ENCODE peak calls at places on chromosomes 16 and 17, in nine cellular contexts. A is neural progenitor cell; J is cardiac muscle cell; H is upper lobe of right lung; Q is MM.1S; K is CD8-positive, alpha-beta T cell; B is tibial artery; R is lower lobe of right lung; L is endodermal cell. D is an unnamed sample.

GRCh38 chr17:68963958-68964357 is 8.8 kb upstream of the ABCA8 start:
- DNase-seq in A (no peak), J (no peak), H (no peak), R (no peak), L (no peak), Q (no peak), K (no peak), B (no peak), D (no peak)

GRCh38 chr16:77732241-77732946 is 10.1 kb downstream of the NUDT7 start:
- DNase-seq in J (no peak), K (no peak), Q (no peak), B (no peak), R (no peak), L (no peak), H (no peak), A (no peak), D (no peak)

GRCh38 chr16:9236319-9236718 is 144.9 kb downstream of the HAPSTR1 start:
- DNase-seq in Q (no peak), A (no peak), K (no peak), J (no peak), H (no peak), L (no peak), B (no peak), R (no peak), D (no peak)

GRCh38 chr16:67170948-67171649 is 761 bp downstream of the NOL3 start:
- DNase-seq in J (no peak), H (no peak), Q (no peak), B (no peak), L (peak; percentile 65), R (no peak), K (no peak), A (no peak), D (no peak)

GRCh38 chr16:86718118-86718517 is 139.8 kb downstream of the FOXL1 start:
- DNase-seq in R (no peak), B (no peak), H (no peak), L (no peak), Q (no peak), J (no peak), A (no peak), K (no peak), D (no peak)

GRCh38 chr16:24036614-24037013 is 200.8 kb downstream of the PRKCB start:
- DNase-seq in B (no peak), L (peak; percentile 79), R (no peak), J (peak; percentile 65), Q (peak; percentile 40), A (peak; percentile 61), H (no peak), K (peak; percentile 35), D (no peak)

GRCh38 chr17:7836596-7837374 is 2.8 kb downstream of the KDM6B start:
- DNase-seq in R (peak; percentile 91), H (peak; percentile 94), K (peak; percentile 66), A (peak; percentile 98), Q (peak; percentile 58), J (peak; percentile 96), L (peak; percentile 100), B (peak; percentile 91), D (peak; percentile 90)

GRCh38 chr16:4089251-4089810 is 26.9 kb downstream of the ADCY9 start:
- DNase-seq in H (no peak), B (no peak), J (no peak), R (no peak), L (no peak), Q (no peak), K (no peak), A (no peak), D (no peak)

GRCh38 chr16:69820926-69821541 is 58.9 kb downstream of the WWP2 start:
- DNase-seq in Q (no peak), B (peak; percentile 68), R (no peak), K (no peak), L (no peak), A (no peak), H (no peak), J (no peak), D (no peak)

GRCh38 chr16:50597563-50598255 is 49.5 kb downstream of the NKD1 start:
- DNase-seq in J (no peak), B (no peak), R (peak; percentile 23), K (no peak), Q (no peak), H (no peak), A (no peak), L (no peak), D (no peak)

GRCh38 chr17:384622-385194 is 32.1 kb upstream of the RPH3AL start:
- DNase-seq in L (no peak), A (peak; percentile 42), J (no peak), K (no peak), R (no peak), B (no peak), H (no peak), Q (no peak), D (no peak)

GRCh38 chr17:16943541-16944333 is 28.2 kb downstream of the TNFRSF13B start:
- DNase-seq in K (no peak), L (peak; percentile 52), J (no peak), A (no peak), B (no peak), Q (no peak), H (no peak), R (no peak), D (no peak)

GRCh38 chr17:72534265-72534664 is 413.4 kb downstream of the SOX9 start:
- DNase-seq in H (no peak), L (no peak), A (no peak), Q (no peak), K (no peak), J (no peak), B (no peak), R (no peak), D (no peak)

GRCh38 chr17:32461853-32462617 is 17.7 kb downstream of the PSMD11 start:
- DNase-seq in J (peak; percentile 69), A (peak; percentile 73), L (peak; percentile 90), H (no peak), B (no peak), Q (peak; percentile 67), R (no peak), K (peak; percentile 75), D (no peak)

GRCh38 chr17:77887464-77888241 is 70.8 kb upstream of the TNRC6C start:
- DNase-seq in R (peak; percentile 91), J (peak; percentile 65), L (no peak), H (peak; percentile 91), K (peak; percentile 86), B (peak; percentile 95), Q (no peak), A (peak; percentile 47), D (peak; percentile 88)

GRCh38 chr17:7549401-7550055 is 670 bp downstream of the TNFSF12 start:
- DNase-seq in L (no peak), A (no peak), B (no peak), R (peak; percentile 75), K (peak; percentile 40), H (peak; percentile 80), J (no peak), Q (no peak), D (peak; percentile 26)

GRCh38 chr17:15258113-15258512 is 7.0 kb downstream of the PMP22 start:
- DNase-seq in B (no peak), R (no peak), L (no peak), H (no peak), J (no peak), Q (no peak), A (no peak), K (no peak), D (no peak)
- H3K4me1 ChIP-seq in B (no peaks in the 10 kb centered on the region), R (peaks cover 61% of the 10 kb centered on the region), L (no peaks in the 10 kb centered on the region), H (peaks cover 57% of the 10 kb centered on the region), J (peaks cover 12% of the 10 kb centered on the region), Q (no peaks in the 10 kb centered on the region), A (peaks cover 8% of the 10 kb centered on the region), K (peaks cover 11% of the 10 kb centered on the region), D (peaks cover 95% of the 10 kb centered on the region)

GRCh38 chr16:1761751-1762150 is 9.6 kb downstream of the NME3 start:
- DNase-seq in A (no peak), Q (no peak), K (no peak), J (no peak), L (no peak), H (no peak), R (no peak), B (no peak), D (no peak)
- H3K36me3 ChIP-seq in A (no peaks in the 10 kb centered on the region), Q (no peaks in the 10 kb centered on the region), K (peaks cover 25% of the 10 kb centered on the region), J (peaks cover 28% of the 10 kb centered on the region), L (peaks cover 15% of the 10 kb centered on the region), H (peaks cover 69% of the 10 kb centered on the region), R (peaks cover 89% of the 10 kb centered on the region), B (peaks cover 93% of the 10 kb centered on the region), D (peaks cover 89% of the 10 kb centered on the region)

DNA sequence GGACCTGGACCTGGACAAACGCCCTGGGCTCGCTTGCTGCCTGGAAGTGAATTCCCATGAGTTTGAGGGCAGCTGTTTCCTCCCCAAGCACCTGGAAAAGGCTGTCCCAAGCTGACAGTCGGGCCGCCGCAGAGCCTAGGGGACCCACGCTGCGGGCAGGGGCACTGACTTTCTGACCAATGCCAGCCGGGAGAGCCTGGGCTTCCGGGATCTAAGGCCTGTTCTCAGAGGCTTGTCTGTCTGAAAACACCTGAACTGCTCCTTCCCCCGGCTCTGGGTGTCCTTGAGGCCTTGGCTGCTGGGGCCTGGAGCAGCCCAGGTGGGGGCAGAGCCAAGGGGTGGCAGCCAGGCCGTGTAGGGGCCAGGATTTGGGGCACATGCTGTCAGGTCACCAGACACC is 72.6 kb downstream of the LMF1 start:
- DNase-seq in K (no peak), L (no peak), H (no peak), R (no peak), J (no peak), A (no peak), B (no peak), Q (no peak), D (no peak)
- H3K27ac ChIP-seq in K (no peak overlapping the region), L (no peak overlapping the region), H (no peak overlapping the region), R (no peak overlapping the region), J (no peak overlapping the region), A (no peak overlapping the region), B (no peak overlapping the region), Q (no peak overlapping the region), D (no peak overlapping the region)

DNA sequence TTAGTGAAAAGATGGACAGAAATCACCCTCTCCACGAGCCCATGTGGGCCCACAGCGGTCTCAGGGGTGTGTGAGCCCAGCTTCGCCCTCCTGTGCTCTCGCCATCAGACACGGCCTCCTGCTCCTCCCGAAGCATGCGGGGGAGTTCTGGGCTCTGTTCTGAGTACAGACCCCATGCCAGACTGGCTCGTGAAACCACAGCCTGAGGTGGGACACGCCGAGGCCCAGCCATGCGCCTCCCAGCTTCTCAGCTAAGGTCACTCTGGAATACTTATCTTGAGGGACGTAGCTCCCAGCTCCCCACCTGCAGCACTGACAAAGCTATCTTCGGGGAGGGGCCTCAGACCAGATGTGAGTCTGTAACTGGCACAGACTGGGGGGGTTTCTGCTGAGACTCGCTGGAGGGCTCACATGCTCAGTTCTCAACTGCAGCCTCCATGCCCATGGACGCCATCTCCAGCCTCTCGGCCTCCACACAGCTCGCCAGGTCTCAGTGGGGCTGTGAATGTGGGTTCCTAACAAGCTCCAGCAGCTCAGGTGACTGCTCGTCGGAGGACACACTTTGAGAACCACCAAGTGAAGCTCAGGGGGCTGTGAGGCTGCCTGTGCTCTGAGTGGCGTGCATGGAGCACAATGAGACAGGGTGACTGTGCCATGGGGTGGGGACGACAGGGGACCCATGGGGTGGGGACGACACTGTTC is 95.2 kb downstream of the ZNF778 start:
- DNase-seq in H (no peak), B (no peak), A (no peak), K (no peak), R (no peak), Q (no peak), J (no peak), L (no peak), D (no peak)
- H3K4me1 ChIP-seq in H (peaks cover 41% of the 10 kb centered on the region), B (no peaks in the 10 kb centered on the region), A (no peaks in the 10 kb centered on the region), K (peaks cover 74% of the 10 kb centered on the region), R (peaks cover 74% of the 10 kb centered on the region), Q (peaks cover 24% of the 10 kb centered on the region), J (no peaks in the 10 kb centered on the region), L (peaks cover 4% of the 10 kb centered on the region), D (peaks cover 78% of the 10 kb centered on the region)

D was measured in left ventricle myocardium inferior.